ENCODE peak calls at places on chromosomes 6 and 20, in seven cellular contexts. One of them, this sample, is unnamed.

GRCh38 chr6:43627008-43627825 is 1.8 kb downstream of the GTPBP2 start:
- DNase-seq in IMR-90: peak; percentile 99
- DNase-seq in A549: peak; percentile 30
- DNase-seq in SK-N-SH: peak; percentile 75
- DNase-seq in HepG2: peak; percentile 89
- DNase-seq in H1: no peak
- DNase-seq in GM12878: peak; percentile 23
- DNase-seq in this sample: peak; percentile 94

GRCh38 chr20:32019156-32019510 is 8.9 kb downstream of the CCM2L start:
- DNase-seq in IMR-90: no peak
- DNase-seq in A549: peak; percentile 68
- DNase-seq in SK-N-SH: peak; percentile 84
- DNase-seq in HepG2: no peak
- DNase-seq in H1: no peak
- DNase-seq in GM12878: no peak
- DNase-seq in this sample: peak; percentile 68

GRCh38 chr6:42162384-42162783 is 10.8 kb upstream of the GUCA1A start:
- DNase-seq in IMR-90: no peak
- DNase-seq in A549: no peak
- DNase-seq in SK-N-SH: no peak
- DNase-seq in HepG2: peak; percentile 40
- DNase-seq in H1: no peak
- DNase-seq in GM12878: no peak
- DNase-seq in this sample: no peak

GRCh38 chr6:85360794-85361642 is 88.9 kb upstream of the NT5E start:
- DNase-seq in IMR-90: peak; percentile 98
- DNase-seq in A549: peak; percentile 53
- DNase-seq in SK-N-SH: no peak
- DNase-seq in HepG2: peak; percentile 43
- DNase-seq in H1: no peak
- DNase-seq in GM12878: no peak
- DNase-seq in this sample: no peak

GRCh38 chr6:53067799-53068442 is 2.7 kb downstream of the FBXO9 start:
- DNase-seq in IMR-90: no peak
- DNase-seq in A549: no peak
- DNase-seq in SK-N-SH: peak; percentile 9
- DNase-seq in HepG2: no peak
- DNase-seq in H1: no peak
- DNase-seq in GM12878: no peak
- DNase-seq in this sample: peak; percentile 80

GRCh38 chr6:42197574-42198362 is 3.0 kb upstream of the GUCA1B start:
- DNase-seq in IMR-90: peak; percentile 90
- DNase-seq in A549: peak; percentile 62
- DNase-seq in SK-N-SH: no peak
- DNase-seq in HepG2: peak; percentile 81
- DNase-seq in H1: no peak
- DNase-seq in GM12878: no peak
- DNase-seq in this sample: peak; percentile 89

GRCh38 chr6:11354019-11354418 is 121.6 kb upstream of the NEDD9 start:
- DNase-seq in IMR-90: peak; percentile 58
- DNase-seq in A549: no peak
- DNase-seq in SK-N-SH: no peak
- DNase-seq in HepG2: no peak
- DNase-seq in H1: no peak
- DNase-seq in GM12878: no peak
- DNase-seq in this sample: no peak

GRCh38 chr6:13814938-13815575 is 700 bp upstream of the MCUR1 start:
- DNase-seq in IMR-90: no peak
- DNase-seq in A549: no peak
- DNase-seq in SK-N-SH: no peak
- DNase-seq in HepG2: no peak
- DNase-seq in H1: no peak
- DNase-seq in GM12878: no peak
- DNase-seq in this sample: no peak

GRCh38 chr6:2877057-2877882 is 25.8 kb downstream of the SERPINB9 start:
- DNase-seq in IMR-90: peak; percentile 57
- DNase-seq in A549: peak; percentile 43
- DNase-seq in SK-N-SH: no peak
- DNase-seq in HepG2: peak; percentile 85
- DNase-seq in H1: no peak
- DNase-seq in GM12878: no peak
- DNase-seq in this sample: no peak

GRCh38 chr20:22586645-22587310 is 2.4 kb upstream of the FOXA2 start:
- DNase-seq in IMR-90: no peak
- DNase-seq in A549: peak; percentile 83
- DNase-seq in SK-N-SH: peak; percentile 74
- DNase-seq in HepG2: peak; percentile 56
- DNase-seq in H1: no peak
- DNase-seq in GM12878: no peak
- DNase-seq in this sample: peak; percentile 62

GRCh38 chr6:48150701-48151100 is 39.7 kb upstream of the PTCHD4 start:
- DNase-seq in IMR-90: no peak
- DNase-seq in A549: no peak
- DNase-seq in SK-N-SH: no peak
- DNase-seq in HepG2: no peak
- DNase-seq in H1: no peak
- DNase-seq in GM12878: no peak
- DNase-seq in this sample: no peak

GRCh38 chr20:50438986-50439407 is 71.2 kb upstream of the PTPN1 start:
- DNase-seq in IMR-90: peak; percentile 91
- DNase-seq in A549: peak; percentile 78
- DNase-seq in SK-N-SH: no peak
- DNase-seq in HepG2: no peak
- DNase-seq in H1: no peak
- DNase-seq in GM12878: no peak
- DNase-seq in this sample: no peak

GRCh38 chr6:166907373-166907841 is 48.9 kb downstream of the RNASET2 start:
- DNase-seq in IMR-90: no peak
- DNase-seq in A549: no peak
- DNase-seq in SK-N-SH: no peak
- DNase-seq in HepG2: no peak
- DNase-seq in H1: no peak
- DNase-seq in GM12878: peak; percentile 53
- DNase-seq in this sample: no peak

GRCh38 chr6:73580247-73581149 is 59.7 kb upstream of the EEF1A1 start:
- DNase-seq in IMR-90: peak; percentile 98
- DNase-seq in A549: peak; percentile 77
- DNase-seq in SK-N-SH: peak; percentile 36
- DNase-seq in HepG2: peak; percentile 93
- DNase-seq in H1: peak; percentile 94
- DNase-seq in GM12878: peak; percentile 61
- DNase-seq in this sample: peak; percentile 93

GRCh38 chr20:53149652-53150205 is 177.6 kb downstream of the TSHZ2 start:
- DNase-seq in IMR-90: no peak
- DNase-seq in A549: no peak
- DNase-seq in SK-N-SH: no peak
- DNase-seq in HepG2: no peak
- DNase-seq in H1: no peak
- DNase-seq in GM12878: no peak
- DNase-seq in this sample: no peak

GRCh38 chr6:74073896-74074295 is 377.9 kb downstream of the CD109 start:
- DNase-seq in IMR-90: peak; percentile 60
- DNase-seq in A549: no peak
- DNase-seq in SK-N-SH: no peak
- DNase-seq in HepG2: no peak
- DNase-seq in H1: no peak
- DNase-seq in GM12878: no peak
- DNase-seq in this sample: no peak

GRCh38 chr6:38445912-38446311 is 193.8 kb downstream of the BTBD9 start:
- DNase-seq in IMR-90: peak; percentile 4
- DNase-seq in A549: no peak
- DNase-seq in SK-N-SH: no peak
- DNase-seq in HepG2: no peak
- DNase-seq in H1: no peak
- DNase-seq in GM12878: no peak
- DNase-seq in this sample: no peak

GRCh38 chr20:62476074-62476838 is 461 bp upstream of the GATA5 start:
- DNase-seq in IMR-90: no peak
- DNase-seq in A549: no peak
- DNase-seq in SK-N-SH: peak; percentile 82
- DNase-seq in HepG2: no peak
- DNase-seq in H1: no peak
- DNase-seq in GM12878: no peak
- DNase-seq in this sample: peak; percentile 71

GRCh38 chr6:27129095-27129815 is 118.2 kb upstream of the PRSS16 start:
- DNase-seq in IMR-90: peak; percentile 38
- DNase-seq in A549: no peak
- DNase-seq in SK-N-SH: no peak
- DNase-seq in HepG2: no peak
- DNase-seq in H1: no peak
- DNase-seq in GM12878: no peak
- DNase-seq in this sample: no peak

GRCh38 chr6:152154559-152155356 is 347.3 kb downstream of the ESR1 start:
- DNase-seq in IMR-90: peak; percentile 18
- DNase-seq in A549: no peak
- DNase-seq in SK-N-SH: no peak
- DNase-seq in HepG2: no peak
- DNase-seq in H1: no peak
- DNase-seq in GM12878: no peak
- DNase-seq in this sample: no peak

GRCh38 chr6:11494786-11495564 is 42.6 kb upstream of the TMEM170B start:
- DNase-seq in IMR-90: no peak
- DNase-seq in A549: no peak
- DNase-seq in SK-N-SH: no peak
- DNase-seq in HepG2: no peak
- DNase-seq in H1: no peak
- DNase-seq in GM12878: no peak
- DNase-seq in this sample: no peak

GRCh38 chr6:21461844-21462518 is 131.6 kb upstream of the SOX4 start:
- DNase-seq in IMR-90: no peak
- DNase-seq in A549: no peak
- DNase-seq in SK-N-SH: no peak
- DNase-seq in HepG2: no peak
- DNase-seq in H1: no peak
- DNase-seq in GM12878: no peak
- DNase-seq in this sample: no peak

GRCh38 chr6:130896249-130896648 is 69.0 kb downstream of the SMLR1 start:
- DNase-seq in IMR-90: no peak
- DNase-seq in A549: no peak
- DNase-seq in SK-N-SH: no peak
- DNase-seq in HepG2: no peak
- DNase-seq in H1: no peak
- DNase-seq in GM12878: no peak
- DNase-seq in this sample: no peak

GRCh38 chr6:167501831-167502385 is 177.0 kb downstream of the TTLL2 start:
- DNase-seq in IMR-90: no peak
- DNase-seq in A549: peak; percentile 35
- DNase-seq in SK-N-SH: peak; percentile 59
- DNase-seq in HepG2: peak; percentile 77
- DNase-seq in H1: no peak
- DNase-seq in GM12878: no peak
- DNase-seq in this sample: peak; percentile 31

GRCh38 chr6:151289399-151290007 is 49.7 kb downstream of the AKAP12 start:
- DNase-seq in IMR-90: no peak
- DNase-seq in A549: no peak
- DNase-seq in SK-N-SH: no peak
- DNase-seq in HepG2: no peak
- DNase-seq in H1: no peak
- DNase-seq in GM12878: no peak
- DNase-seq in this sample: no peak

GRCh38 chr20:38685853-38686473 is 38.3 kb upstream of the SLC32A1 start:
- DNase-seq in IMR-90: peak; percentile 44
- DNase-seq in A549: peak; percentile 34
- DNase-seq in SK-N-SH: no peak
- DNase-seq in HepG2: peak; percentile 63
- DNase-seq in H1: no peak
- DNase-seq in GM12878: no peak
- DNase-seq in this sample: peak; percentile 66

GRCh38 chr6:52155791-52156576 is 30.2 kb upstream of the IL17A start:
- DNase-seq in IMR-90: no peak
- DNase-seq in A549: no peak
- DNase-seq in SK-N-SH: no peak
- DNase-seq in HepG2: no peak
- DNase-seq in H1: peak; percentile 47
- DNase-seq in GM12878: peak; percentile 87
- DNase-seq in this sample: no peak

GRCh38 chr6:55866110-55866509 is 9.3 kb downstream of the BMP5 start:
- DNase-seq in IMR-90: no peak
- DNase-seq in A549: no peak
- DNase-seq in SK-N-SH: no peak
- DNase-seq in HepG2: no peak
- DNase-seq in H1: no peak
- DNase-seq in GM12878: no peak
- DNase-seq in this sample: no peak
- TF ChIP-seq RFX5 in IMR-90: no peak
- TF ChIP-seq RFX5 in A549: no peak
- TF ChIP-seq RFX5 in SK-N-SH: no peak
- TF ChIP-seq RFX5 in HepG2: no peak
- TF ChIP-seq RFX5 in H1: no peak
- TF ChIP-seq RFX5 in GM12878: no peak
- TF ChIP-seq RFX5 in this sample: no peak

DNA sequence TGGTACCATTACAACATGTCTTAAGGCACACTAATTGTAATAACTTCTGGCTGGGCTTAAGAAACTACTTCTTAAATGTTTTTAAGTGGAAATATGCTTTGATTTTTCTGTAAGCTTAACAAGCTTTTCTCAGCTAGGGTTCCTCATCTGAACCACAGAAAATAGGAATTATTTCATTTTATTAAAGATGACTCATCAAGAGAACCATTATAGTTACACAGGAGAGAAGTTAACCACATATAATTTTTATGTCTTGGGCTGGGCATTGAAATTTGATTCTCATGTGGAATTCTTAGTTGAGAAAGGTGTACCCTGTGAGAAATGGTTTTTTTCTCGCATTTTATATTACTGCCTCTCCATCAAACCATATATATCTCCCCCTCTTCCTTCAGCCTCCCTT is 75.1 kb downstream of the QKI start:
- DNase-seq in IMR-90: peak; percentile 35
- DNase-seq in A549: no peak
- DNase-seq in SK-N-SH: no peak
- DNase-seq in HepG2: no peak
- DNase-seq in H1: no peak
- DNase-seq in GM12878: no peak
- DNase-seq in this sample: no peak
- TF ChIP-seq RFX5 in IMR-90: no peak
- TF ChIP-seq RFX5 in A549: no peak
- TF ChIP-seq RFX5 in SK-N-SH: no peak
- TF ChIP-seq RFX5 in HepG2: no peak
- TF ChIP-seq RFX5 in H1: no peak
- TF ChIP-seq RFX5 in GM12878: no peak
- TF ChIP-seq RFX5 in this sample: no peak

DNA sequence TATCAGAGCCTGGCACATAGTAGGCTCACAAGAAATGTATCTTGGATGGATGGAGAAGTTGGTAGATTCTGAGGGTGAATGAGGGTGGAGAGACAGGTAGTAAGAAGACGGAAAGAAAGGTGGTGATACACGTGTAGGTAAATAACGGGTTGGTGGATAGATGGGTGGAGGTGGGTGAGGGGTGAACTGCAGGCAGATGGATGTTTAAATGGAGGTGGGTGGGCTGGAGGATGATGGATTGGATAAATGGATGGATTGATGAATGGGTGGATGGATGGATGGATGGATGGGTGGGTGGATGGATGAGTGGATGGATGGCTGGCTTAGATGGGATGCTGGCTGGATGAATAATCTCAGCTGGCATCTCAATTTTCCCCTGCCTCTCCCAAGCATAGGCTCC is 9.9 kb downstream of the CDH22 start:
- DNase-seq in IMR-90: no peak
- DNase-seq in A549: no peak
- DNase-seq in SK-N-SH: no peak
- DNase-seq in HepG2: no peak
- DNase-seq in H1: no peak
- DNase-seq in GM12878: no peak
- DNase-seq in this sample: no peak
- TF ChIP-seq RFX5 in IMR-90: no peak
- TF ChIP-seq RFX5 in A549: no peak
- TF ChIP-seq RFX5 in SK-N-SH: no peak
- TF ChIP-seq RFX5 in HepG2: no peak
- TF ChIP-seq RFX5 in H1: no peak
- TF ChIP-seq RFX5 in GM12878: no peak
- TF ChIP-seq RFX5 in this sample: no peak

GRCh38 chr20:58623579-58624473 is 27.3 kb upstream of the STX16 start:
- DNase-seq in IMR-90: peak; percentile 97
- DNase-seq in A549: peak; percentile 94
- DNase-seq in SK-N-SH: peak; percentile 60
- DNase-seq in HepG2: peak; percentile 68
- DNase-seq in H1: peak; percentile 41
- DNase-seq in GM12878: no peak
- DNase-seq in this sample: peak; percentile 91
- TF ChIP-seq RFX5 in IMR-90: no peak
- TF ChIP-seq RFX5 in A549: no peak
- TF ChIP-seq RFX5 in SK-N-SH: no peak
- TF ChIP-seq RFX5 in HepG2: no peak
- TF ChIP-seq RFX5 in H1: no peak
- TF ChIP-seq RFX5 in GM12878: no peak
- TF ChIP-seq RFX5 in this sample: no peak